ENCODE peak calls at places on chromosomes 7 and 10, in four cellular contexts. Y is IMR-90, P is Calu3, V is NCI-H460. W is an unnamed sample.

GRCh38 chr10:48444266-48444665 is 137.8 kb downstream of the MAPK8 start:
- DNase-seq in V (peak), P (no peak), Y (peak), W (peak)

GRCh38 chr7:90824386-90825307 is 228.5 kb downstream of the CDK14 start:
- DNase-seq in P (no peak), V (no peak), Y (peak), W (peak)

GRCh38 chr7:142752376-142753225 is 3.3 kb downstream of the PRSS1 start:
- DNase-seq in Y (no peak), V (no peak), P (no peak), W (no peak)

GRCh38 chr10:50417906-50418697 is 166.8 kb upstream of the ASAH2 start:
- DNase-seq in P (peak), Y (peak), V (peak), W (peak)

GRCh38 chr7:129865093-129865931 is 87.4 kb downstream of the UBE2H start:
- DNase-seq in Y (peak), V (peak), P (no peak), W (no peak)

GRCh38 chr7:46230298-46231295 is 309.5 kb upstream of the IGFBP3 start:
- DNase-seq in P (no peak), Y (no peak), V (no peak), W (no peak)

GRCh38 chr7:70834424-70834823 is 297.5 kb upstream of the GALNT17 start:
- DNase-seq in P (no peak), V (no peak), Y (no peak), W (no peak)

GRCh38 chr10:728603-729002 is 39.1 kb upstream of the DIP2C start:
- DNase-seq in Y (no peak), V (no peak), P (no peak), W (no peak)

GRCh38 chr7:101986335-101986734 is 168.9 kb downstream of the CUX1 start:
- DNase-seq in V (no peak), P (no peak), Y (peak), W (no peak)

GRCh38 chr10:93126484-93127052 is 52.9 kb downstream of the CYP26A1 start:
- DNase-seq in V (no peak), P (no peak), Y (no peak), W (no peak)

GRCh38 chr7:123367508-123368122 is 166.8 kb downstream of the IQUB start:
- DNase-seq in P (peak), V (peak), Y (no peak), W (peak)

GRCh38 chr10:49070701-49071100 is 44.6 kb downstream of the VSTM4 start:
- DNase-seq in Y (no peak), V (no peak), P (no peak), W (no peak)

GRCh38 chr10:3691482-3691881 is 93.5 kb downstream of the KLF6 start:
- DNase-seq in P (no peak), V (no peak), Y (peak), W (no peak)

GRCh38 chr7:152870106-152870693 is 110.6 kb downstream of the ACTR3B start:
- DNase-seq in V (no peak), Y (no peak), P (no peak), W (no peak)

GRCh38 chr7:17690030-17690429 is 250.3 kb downstream of the SNX13 start:
- DNase-seq in P (peak), V (peak), Y (peak), W (peak)

W was measured in M059J.